ENCODE peak calls at places on chromosomes 7 and 10, in eight cellular contexts. L, P, X, Y, D, T, F and C are unnamed samples.

GRCh38 chr7:142307246-142307900 is 49.5 kb upstream of the PRSS58 start:
- DNase-seq in L (no peak), P (no peak), X (no peak), Y (no peak), D (no peak), T (no peak), F (no peak), C (no peak)

GRCh38 chr7:117011419-117012260 is 58.3 kb downstream of the ST7 start:
- DNase-seq in L (peak; percentile 41), P (no peak), X (no peak), Y (no peak), D (no peak), T (no peak), F (peak; percentile 14), C (no peak)

GRCh38 chr10:42969909-42970308 is 107.0 kb upstream of the RET start:
- DNase-seq in L (no peak), P (no peak), X (no peak), Y (no peak), D (no peak), T (no peak), F (no peak), C (no peak)

GRCh38 chr7:4769753-4770152 is 5.7 kb upstream of the AP5Z1 start:
- DNase-seq in L (no peak), P (no peak), X (no peak), Y (no peak), D (no peak), T (no peak), F (no peak), C (no peak)

GRCh38 chr7:50379082-50379481 is 71.1 kb downstream of the FIGNL1 start:
- DNase-seq in L (no peak), P (no peak), X (peak; percentile 59), Y (no peak), D (peak; percentile 34), T (no peak), F (peak; percentile 92), C (no peak)

GRCh38 chr7:101604331-101604933 is 24.7 kb downstream of the MYL10 start:
- DNase-seq in L (no peak), P (no peak), X (no peak), Y (no peak), D (no peak), T (no peak), F (no peak), C (no peak)

GRCh38 chr10:97574374-97575100 is 2.0 kb downstream of the ANKRD2 start:
- DNase-seq in L (no peak), P (peak; percentile 92), X (peak; percentile 92), Y (peak; percentile 44), D (no peak), T (no peak), F (peak; percentile 95), C (no peak)

GRCh38 chr10:98460837-98461499 is 14.2 kb upstream of the HPS1 start:
- DNase-seq in L (no peak), P (peak; percentile 82), X (no peak), Y (no peak), D (no peak), T (no peak), F (peak; percentile 84), C (no peak)

GRCh38 chr10:91589015-91589655 is 43.7 kb downstream of the PPP1R3C start:
- DNase-seq in L (no peak), P (peak; percentile 42), X (no peak), Y (peak; percentile 42), D (no peak), T (no peak), F (no peak), C (no peak)

GRCh38 chr10:26486985-26487850 is 49.1 kb downstream of the APBB1IP start:
- DNase-seq in L (no peak), P (no peak), X (no peak), Y (peak; percentile 39), D (no peak), T (peak; percentile 41), F (peak; percentile 22), C (peak; percentile 70)

GRCh38 chr10:32990811-32991210 is 32.8 kb upstream of the ITGB1 start:
- DNase-seq in L (no peak), P (no peak), X (no peak), Y (no peak), D (no peak), T (no peak), F (no peak), C (no peak)

GRCh38 chr7:100157334-100158228 is 942 bp downstream of the TRAPPC14 start:
- DNase-seq in L (no peak), P (peak; percentile 86), X (no peak), Y (peak; percentile 30), D (peak; percentile 36), T (no peak), F (peak; percentile 89), C (no peak)

GRCh38 chr7:138400400-138400886 is 59.6 kb upstream of the TRIM24 start:
- DNase-seq in L (no peak), P (no peak), X (no peak), Y (no peak), D (no peak), T (no peak), F (no peak), C (no peak)

GRCh38 chr7:50690541-50691011 is 92.1 kb downstream of the GRB10 start:
- DNase-seq in L (no peak), P (no peak), X (no peak), Y (no peak), D (peak; percentile 58), T (no peak), F (no peak), C (no peak)

GRCh38 chr7:74355091-74355490 is 65.9 kb downstream of the CLIP2 start:
- DNase-seq in L (no peak), P (peak; percentile 63), X (no peak), Y (peak; percentile 51), D (no peak), T (no peak), F (no peak), C (no peak)

GRCh38 chr7:111107576-111107975 is 16.6 kb downstream of the LRRN3 start:
- DNase-seq in L (no peak), P (no peak), X (no peak), Y (no peak), D (no peak), T (no peak), F (no peak), C (no peak)
- H3K4me1 ChIP-seq in L (peaks cover 9% of the 10 kb centered on the region), P (peaks cover 9% of the 10 kb centered on the region), X (no peaks in the 10 kb centered on the region), Y (peaks cover 2% of the 10 kb centered on the region), D (no peaks in the 10 kb centered on the region), T (no peaks in the 10 kb centered on the region), F (no peaks in the 10 kb centered on the region), C (peaks cover 22% of the 10 kb centered on the region)

GRCh38 chr7:105996860-105997737 is 34.0 kb downstream of the CDHR3 start:
- DNase-seq in L (no peak), P (peak; percentile 79), X (no peak), Y (no peak), D (no peak), T (no peak), F (no peak), C (no peak)

GRCh38 chr7:105989686-105990085 is 26.6 kb downstream of the CDHR3 start:
- DNase-seq in L (no peak), P (no peak), X (no peak), Y (no peak), D (no peak), T (no peak), F (no peak), C (no peak)

GRCh38 chr7:105990726-105991465 is 27.8 kb downstream of the CDHR3 start:
- DNase-seq in L (no peak), P (no peak), X (no peak), Y (peak; percentile 20), D (peak; percentile 63), T (no peak), F (peak; percentile 74), C (no peak)

GRCh38 chr7:105990141-105990540 is 27.1 kb downstream of the CDHR3 start:
- DNase-seq in L (no peak), P (no peak), X (no peak), Y (no peak), D (no peak), T (no peak), F (no peak), C (no peak)

DNA sequence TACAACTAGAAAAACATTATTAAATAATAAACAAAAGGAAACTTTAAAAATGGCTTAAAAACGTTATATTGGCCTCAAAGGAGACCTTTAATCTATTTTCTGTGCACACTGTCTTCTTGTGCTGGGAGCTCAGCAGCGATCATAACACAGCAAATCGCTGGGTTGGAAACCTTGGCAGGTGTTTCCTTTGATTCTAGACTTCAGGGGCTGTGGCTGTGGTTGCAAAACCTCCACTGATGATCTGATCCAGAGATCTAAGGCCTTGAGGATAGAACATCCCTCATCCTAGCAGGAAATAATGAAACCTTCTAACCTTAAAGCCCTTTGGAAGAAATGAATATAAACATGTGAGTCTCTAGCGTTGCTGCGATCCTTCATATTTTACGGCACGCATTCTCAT is 29.8 kb downstream of the CDHR3 start:
- DNase-seq in L (no peak), P (no peak), X (no peak), Y (no peak), D (no peak), T (no peak), F (no peak), C (no peak)
- H3K4me3 ChIP-seq in L (no peak overlapping the region), P (no peak overlapping the region), X (no peak overlapping the region), Y (no peak overlapping the region), D (no peak overlapping the region), T (no peak overlapping the region), F (no peak overlapping the region), C (no peak overlapping the region)

DNA sequence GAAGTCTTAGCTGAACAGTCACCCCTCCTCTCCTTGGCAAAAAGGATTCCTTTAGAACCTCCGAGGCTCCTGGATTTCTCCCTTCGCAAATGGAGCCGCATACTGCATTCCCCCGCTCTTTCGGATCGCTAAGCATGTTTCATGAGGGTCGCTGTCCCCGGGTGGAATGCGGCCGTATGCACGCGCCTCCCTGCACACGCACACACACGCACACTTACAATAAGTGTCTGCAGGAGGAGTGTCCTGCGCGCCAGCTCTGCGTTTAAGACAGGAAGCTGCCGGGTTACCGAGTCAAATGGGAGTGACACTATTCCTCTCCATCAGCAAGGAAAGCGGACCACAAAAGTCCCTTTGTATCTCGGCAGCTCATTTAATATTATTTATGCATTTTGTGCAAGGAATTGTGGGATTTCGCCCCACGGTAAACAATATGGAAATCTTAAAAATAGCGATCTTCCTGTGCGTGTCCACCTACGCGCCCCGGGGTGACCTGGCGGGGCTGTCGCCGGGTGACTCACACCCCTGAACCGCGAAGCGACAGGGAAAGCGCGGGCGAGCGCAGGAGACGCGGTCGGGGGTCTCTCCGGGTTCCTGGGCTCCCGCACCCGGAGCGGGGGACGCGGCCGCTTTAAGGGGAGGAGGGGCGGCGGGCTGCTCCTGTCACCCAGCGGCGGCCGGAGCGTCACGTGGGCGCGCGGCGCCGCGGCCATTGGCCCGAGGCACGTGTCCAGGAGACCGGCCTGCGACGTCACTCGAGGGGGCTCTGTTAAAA is 971 bp upstream of the EN2 start:
- DNase-seq in L (no peak), P (no peak), X (peak; percentile 19), Y (peak; percentile 73), D (peak; percentile 86), T (no peak), F (peak; percentile 80), C (no peak)
- H3K27ac ChIP-seq in L (no peak overlapping the region), P (no peak overlapping the region), X (no peak overlapping the region), Y (no peak overlapping the region), D (no peak overlapping the region), T (no peak overlapping the region), F (no peak overlapping the region), C (no peak overlapping the region)

DNA sequence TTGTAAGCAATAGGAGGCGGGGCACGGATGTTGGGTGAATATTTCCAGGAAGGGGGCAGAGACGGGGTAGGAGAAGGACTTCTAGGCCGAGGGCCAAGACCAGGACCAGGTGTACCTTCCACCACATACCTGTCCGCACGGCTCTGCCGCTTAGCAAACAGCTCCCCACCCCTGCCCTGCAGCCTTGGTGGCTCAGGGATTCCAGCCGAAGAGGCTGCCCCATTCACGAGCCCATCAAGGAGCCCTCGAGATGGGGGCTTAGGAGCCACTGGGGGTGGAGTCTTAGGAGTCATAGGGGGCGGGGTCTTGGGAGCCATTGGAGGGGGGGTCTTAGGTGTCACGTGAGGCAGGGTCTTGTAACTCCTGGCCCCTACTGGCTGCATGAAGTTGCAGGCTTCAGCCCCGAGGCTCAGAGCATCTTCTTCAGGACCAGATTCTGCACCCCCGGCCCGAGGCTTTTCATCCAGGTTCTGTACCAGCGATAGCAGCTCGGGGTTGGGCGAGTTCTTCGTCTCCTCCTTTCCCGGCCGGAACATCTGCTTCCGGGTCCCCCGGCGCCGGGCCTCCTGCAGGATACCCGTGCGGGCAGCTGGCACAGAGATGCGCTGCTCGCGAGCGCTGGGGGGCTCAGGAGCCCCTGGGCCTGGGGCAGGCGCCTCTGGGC is 6.1 kb upstream of the MYOZ1 start:
- DNase-seq in L (no peak), P (no peak), X (peak; percentile 40), Y (peak; percentile 67), D (peak; percentile 90), T (peak; percentile 25), F (peak; percentile 95), C (peak; percentile 16)
- H3K4me1 ChIP-seq in L (peaks cover 19% of the 10 kb centered on the region), P (no peaks in the 10 kb centered on the region), X (peaks cover 5% of the 10 kb centered on the region), Y (peaks cover 4% of the 10 kb centered on the region), D (peaks cover 5% of the 10 kb centered on the region), T (no peaks in the 10 kb centered on the region), F (peaks cover 16% of the 10 kb centered on the region), C (no peaks in the 10 kb centered on the region)